ENCODE peak calls at places on chromosomes 5 and 9, in seven cellular contexts. F, E, M, S, Z, C and Y are unnamed samples.

GRCh38 chr9:136668983-136669790 is 6.5 kb downstream of the EGFL7 start:
- DNase-seq in C (no peak), M (no peak), S (no peak), F (no peak), E (no peak), Z (no peak), Y (no peak)

GRCh38 chr5:156920042-156920860 is 42.8 kb downstream of the TIMD4 start:
- DNase-seq in M (no peak), C (peak; percentile 19), F (no peak), E (peak; percentile 6), Z (no peak), S (no peak), Y (peak; percentile 51)

GRCh38 chr5:179265529-179266290 is 79.6 kb downstream of the ADAMTS2 start:
- DNase-seq in M (peak; percentile 6), Z (peak; percentile 98), S (no peak), F (peak; percentile 96), E (peak; percentile 51), C (peak; percentile 82), Y (no peak)

GRCh38 chr5:69206528-69207190 is 17.3 kb downstream of the CENPH start:
- DNase-seq in E (no peak), C (no peak), F (no peak), S (no peak), M (no peak), Z (no peak), Y (no peak)

GRCh38 chr5:143977891-143978448 is 166.0 kb downstream of the HMHB1 start:
- DNase-seq in F (no peak), S (no peak), M (no peak), E (no peak), C (no peak), Z (no peak), Y (no peak)

GRCh38 chr5:176679365-176680225 is 32.3 kb downstream of the TSPAN17 start:
- DNase-seq in M (no peak), Z (no peak), C (no peak), F (no peak), E (no peak), S (no peak), Y (no peak)

GRCh38 chr5:149528661-149529060 is 22.6 kb downstream of the CSNK1A1 start:
- DNase-seq in S (no peak), E (no peak), F (no peak), C (no peak), Z (no peak), M (no peak), Y (no peak)

GRCh38 chr9:112028242-112029221 is 131.9 kb downstream of the UGCG start:
- DNase-seq in F (no peak), E (no peak), Z (no peak), M (peak; percentile 41), C (no peak), S (no peak), Y (no peak)

GRCh38 chr9:129283290-129283691 is 105.2 kb upstream of the IER5L start:
- DNase-seq in E (no peak), M (peak; percentile 11), Z (no peak), C (no peak), S (no peak), F (no peak), Y (peak; percentile 7)

GRCh38 chr5:18754201-18754600 is 1119.9 kb downstream of the TAF11L14 start:
- DNase-seq in M (no peak), F (no peak), S (no peak), E (no peak), Z (no peak), C (no peak), Y (no peak)

GRCh38 chr5:178113841-178114324 is 551 bp downstream of the N4BP3 start:
- DNase-seq in E (peak; percentile 61), M (peak; percentile 47), S (no peak), Z (no peak), C (no peak), F (no peak), Y (no peak)

GRCh38 chr5:113029614-113030013 is 53.0 kb downstream of the DCP2 start:
- DNase-seq in M (no peak), S (no peak), Z (no peak), E (no peak), F (no peak), C (no peak), Y (no peak)

GRCh38 chr5:173123416-173123815 is 20.9 kb upstream of the BNIP1 start:
- DNase-seq in S (no peak), E (no peak), C (no peak), Z (no peak), M (no peak), F (peak; percentile 18), Y (no peak)

GRCh38 chr9:18173923-18174322 is 300.0 kb upstream of the ADAMTSL1 start:
- DNase-seq in F (no peak), M (no peak), C (no peak), E (no peak), Z (no peak), S (no peak), Y (no peak)
- TF ChIP-seq CTCF in F (peak; percentile 5), M (no peak), C (no peak), E (no peak), Z (no peak), S (no peak), Y (no peak)

GRCh38 chr9:83980395-83981125 is at the start of gene RMI1:
- DNase-seq in C (peak; percentile 99), S (peak; percentile 100), E (peak; percentile 100), F (peak; percentile 97), Z (peak; percentile 99), M (peak; percentile 95), Y (peak; percentile 97)
- TF ChIP-seq CTCF in C (no peak), S (no peak), E (peak; percentile 23), F (peak; percentile 22), Z (peak; percentile 2), M (no peak), Y (no peak)

GRCh38 chr9:764105-764524 is 77.4 kb upstream of the DMRT1 start:
- DNase-seq in M (no peak), F (peak; percentile 15), C (peak; percentile 76), S (peak; percentile 58), E (peak; percentile 83), Z (peak; percentile 66), Y (no peak)
- TF ChIP-seq CTCF in M (no peak), F (peak; percentile 73), C (peak; percentile 94), S (peak; percentile 71), E (peak; percentile 74), Z (peak; percentile 89), Y (peak; percentile 46)

DNA sequence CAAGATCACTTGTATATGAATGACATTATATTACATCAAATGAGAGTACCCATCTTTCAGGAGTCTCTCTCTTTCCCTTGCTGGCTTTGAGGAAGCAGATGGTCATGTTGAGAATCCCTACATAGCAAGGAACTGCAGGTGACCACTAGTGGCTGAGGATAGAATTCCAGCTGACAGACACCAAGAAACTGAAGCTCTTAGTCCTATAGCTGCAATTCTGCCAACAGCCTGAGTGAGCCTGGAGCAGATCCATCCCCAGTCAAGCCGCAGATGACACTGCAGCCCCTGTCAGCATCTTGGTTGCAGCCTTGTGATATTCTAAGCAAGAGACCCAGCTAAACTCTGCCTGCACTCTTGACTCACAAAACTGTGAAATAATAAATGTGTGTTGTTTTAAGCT is 531.5 kb downstream of the CSNK1G3 start:
- DNase-seq in M (no peak), C (no peak), S (no peak), F (no peak), Z (no peak), E (no peak), Y (no peak)
- TF ChIP-seq CTCF in M (no peak), C (no peak), S (no peak), F (peak; percentile 7), Z (no peak), E (no peak), Y (no peak)

GRCh38 chr5:146034127-146034526 is 71.2 kb downstream of the PLAC8L1 start:
- DNase-seq in Z (no peak), M (no peak), F (no peak), E (no peak), C (no peak), S (no peak), Y (no peak)
- TF ChIP-seq CTCF in Z (no peak), M (no peak), F (no peak), E (no peak), C (no peak), S (no peak), Y (no peak)

GRCh38 chr9:77215874-77216273 is 38.5 kb downstream of the VPS13A start:
- DNase-seq in E (no peak), S (no peak), M (no peak), F (no peak), C (no peak), Z (no peak), Y (no peak)
- TF ChIP-seq CTCF in E (peak; percentile 36), S (no peak), M (no peak), F (peak; percentile 47), C (no peak), Z (peak; percentile 23), Y (no peak)

GRCh38 chr5:115374057-115374775 is 77.8 kb upstream of the CCDC112 start:
- DNase-seq in F (no peak), M (no peak), C (peak; percentile 42), S (no peak), Z (no peak), E (no peak), Y (no peak)
- TF ChIP-seq CTCF in F (no peak), M (no peak), C (peak; percentile 50), S (no peak), Z (no peak), E (peak; percentile 29), Y (no peak)

DNA sequence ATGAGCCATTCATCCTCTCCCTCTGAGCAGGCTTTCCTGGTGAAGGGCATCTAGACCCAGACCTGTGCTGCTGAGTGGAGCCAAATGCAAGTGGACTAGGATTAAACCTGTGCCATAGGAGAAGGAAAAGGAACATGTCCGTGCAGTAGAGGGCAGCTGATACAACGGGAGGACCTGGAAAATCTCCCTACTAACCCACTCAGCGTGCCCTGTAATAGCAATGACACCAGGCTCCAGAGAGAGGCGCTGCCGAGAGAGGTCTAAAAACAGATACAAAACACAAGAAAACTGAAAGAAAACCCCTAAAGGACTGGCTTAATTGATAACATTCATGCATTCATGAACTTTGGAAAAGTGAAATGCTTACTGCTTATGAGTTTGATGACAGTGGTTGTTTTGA is 60.8 kb downstream of the PFDN1 start:
- DNase-seq in M (no peak), Z (no peak), F (no peak), E (no peak), C (no peak), S (no peak), Y (no peak)
- TF ChIP-seq CTCF in M (no peak), Z (no peak), F (no peak), E (no peak), C (no peak), S (no peak), Y (no peak)